ENCODE peak calls at places on chromosome 18, in seven cellular contexts. G is transverse colon, N is NB4, K is heart left ventricle, V is prostate gland, X is uterus, A is IMR-90. R is an unnamed sample.

GRCh38 chr18:64409511-64409910 is 260.6 kb upstream of the LINC00305 start:
- DNase-seq in G (no peak), N (peak; percentile 32), K (no peak), V (no peak), X (no peak), A (no peak), R (no peak)

GRCh38 chr18:35409921-35410320 is 32.8 kb upstream of the ZNF396 start:
- DNase-seq in G (peak; percentile 56), N (no peak), K (no peak), V (no peak), X (no peak), A (no peak), R (no peak)

GRCh38 chr18:14941256-14941655 is 193.3 kb downstream of the ANKRD30B start:
- DNase-seq in G (peak; percentile 88), N (no peak), K (no peak), V (no peak), X (no peak), A (no peak), R (no peak)

GRCh38 chr18:23171581-23172156 is 36.4 kb downstream of the CABLES1 start:
- DNase-seq in G (no peak), N (no peak), K (no peak), V (no peak), X (no peak), A (no peak), R (no peak)

GRCh38 chr18:35122586-35123224 is 81.5 kb downstream of the MAPRE2 start:
- DNase-seq in G (no peak), N (no peak), K (no peak), V (no peak), X (no peak), A (no peak), R (no peak)

GRCh38 chr18:36633961-36634412 is 194.8 kb downstream of the TPGS2 start:
- DNase-seq in G (no peak), N (no peak), K (no peak), V (no peak), X (no peak), A (no peak), R (no peak)

GRCh38 chr18:36811430-36811829 is 17.4 kb downstream of the TPGS2 start:
- DNase-seq in G (no peak), N (no peak), K (no peak), V (no peak), X (no peak), A (peak; percentile 35), R (no peak)

GRCh38 chr18:58887613-58887963 is 22.9 kb downstream of the ZNF532 start:
- DNase-seq in G (peak; percentile 67), N (peak; percentile 97), K (peak; percentile 79), V (no peak), X (peak; percentile 36), A (no peak), R (no peak)

GRCh38 chr18:75638597-75639467 is 211.3 kb upstream of the SMIM21 start:
- DNase-seq in G (no peak), N (peak; percentile 28), K (peak; percentile 60), V (no peak), X (peak; percentile 29), A (peak; percentile 60), R (no peak)

GRCh38 chr18:61549889-61550288 is 216.7 kb downstream of the CDH20 start:
- DNase-seq in G (no peak), N (no peak), K (no peak), V (no peak), X (no peak), A (no peak), R (no peak)

GRCh38 chr18:38884050-38884449 is 1318.5 kb upstream of the CELF4 start:
- DNase-seq in G (no peak), N (peak; percentile 3), K (no peak), V (no peak), X (no peak), A (no peak), R (no peak)

GRCh38 chr18:37663446-37663845 is 97.8 kb upstream of the CELF4 start:
- DNase-seq in G (no peak), N (no peak), K (no peak), V (peak; percentile 0), X (no peak), A (no peak), R (no peak)

GRCh38 chr18:417495-417894 is 83.0 kb downstream of the COLEC12 start:
- DNase-seq in G (no peak), N (no peak), K (no peak), V (no peak), X (no peak), A (no peak), R (no peak)

GRCh38 chr18:54878057-54878661 is 49.9 kb downstream of the RAB27B start:
- DNase-seq in G (no peak), N (no peak), K (no peak), V (no peak), X (no peak), A (no peak), R (no peak)

GRCh38 chr18:53943463-53943862 is 281.0 kb downstream of the MBD2 start:
- DNase-seq in G (no peak), N (no peak), K (no peak), V (no peak), X (no peak), A (no peak), R (no peak)

GRCh38 chr18:74489631-74490030 is 6.5 kb upstream of the CNDP2 start:
- DNase-seq in G (no peak), N (no peak), K (no peak), V (no peak), X (no peak), A (peak; percentile 46), R (no peak)

GRCh38 chr18:712401-713134 is at the start of gene ENOSF1:
- DNase-seq in G (peak; percentile 93), N (peak; percentile 91), K (peak; percentile 89), V (peak; percentile 86), X (peak; percentile 82), A (peak; percentile 58), R (peak; percentile 88)

GRCh38 chr18:45670281-45670962 is 53.6 kb upstream of the SLC14A1 start:
- DNase-seq in G (no peak), N (peak; percentile 96), K (no peak), V (no peak), X (no peak), A (peak; percentile 85), R (no peak)

GRCh38 chr18:3593381-3593903 is 143.5 kb downstream of the TGIF1 start:
- DNase-seq in G (no peak), N (peak; percentile 63), K (peak; percentile 59), V (peak; percentile 75), X (no peak), A (peak; percentile 87), R (peak; percentile 63)

GRCh38 chr18:75100832-75101630 is 107.9 kb downstream of the PTGR3 start:
- DNase-seq in G (no peak), N (no peak), K (no peak), V (no peak), X (no peak), A (no peak), R (no peak)

GRCh38 chr18:79393181-79393598 is 2.5 kb upstream of the NFATC1 start:
- DNase-seq in G (no peak), N (no peak), K (peak; percentile 63), V (no peak), X (peak; percentile 53), A (no peak), R (peak; percentile 24)

GRCh38 chr18:79392226-79392625 is 3.5 kb upstream of the NFATC1 start:
- DNase-seq in G (no peak), N (no peak), K (no peak), V (no peak), X (no peak), A (no peak), R (no peak)

GRCh38 chr18:79395308-79395640 is 456 bp upstream of the NFATC1 start:
- DNase-seq in G (no peak), N (no peak), K (no peak), V (no peak), X (no peak), A (no peak), R (no peak)

GRCh38 chr18:79394438-79395307 is 1.1 kb upstream of the NFATC1 start:
- DNase-seq in G (no peak), N (no peak), K (peak; percentile 57), V (no peak), X (peak; percentile 74), A (peak; percentile 49), R (no peak)

GRCh38 chr18:79393626-79394401 is 1.9 kb upstream of the NFATC1 start:
- DNase-seq in G (peak; percentile 83), N (peak; percentile 39), K (peak; percentile 95), V (peak; percentile 71), X (peak; percentile 96), A (peak; percentile 74), R (peak; percentile 65)
- TF ChIP-seq POLR2A in G (no peak), N (no peak), K (peak; percentile 43), V (peak; percentile 10), X (peak; percentile 64), A (peak; percentile 78), R (no peak)

GRCh38 chr18:70499218-70499691 is 210.4 kb downstream of the SOCS6 start:
- DNase-seq in G (no peak), N (peak; percentile 99), K (no peak), V (no peak), X (no peak), A (no peak), R (no peak)
- TF ChIP-seq POLR2A in G (no peak), N (no peak), K (no peak), V (no peak), X (no peak), A (no peak), R (no peak)

DNA sequence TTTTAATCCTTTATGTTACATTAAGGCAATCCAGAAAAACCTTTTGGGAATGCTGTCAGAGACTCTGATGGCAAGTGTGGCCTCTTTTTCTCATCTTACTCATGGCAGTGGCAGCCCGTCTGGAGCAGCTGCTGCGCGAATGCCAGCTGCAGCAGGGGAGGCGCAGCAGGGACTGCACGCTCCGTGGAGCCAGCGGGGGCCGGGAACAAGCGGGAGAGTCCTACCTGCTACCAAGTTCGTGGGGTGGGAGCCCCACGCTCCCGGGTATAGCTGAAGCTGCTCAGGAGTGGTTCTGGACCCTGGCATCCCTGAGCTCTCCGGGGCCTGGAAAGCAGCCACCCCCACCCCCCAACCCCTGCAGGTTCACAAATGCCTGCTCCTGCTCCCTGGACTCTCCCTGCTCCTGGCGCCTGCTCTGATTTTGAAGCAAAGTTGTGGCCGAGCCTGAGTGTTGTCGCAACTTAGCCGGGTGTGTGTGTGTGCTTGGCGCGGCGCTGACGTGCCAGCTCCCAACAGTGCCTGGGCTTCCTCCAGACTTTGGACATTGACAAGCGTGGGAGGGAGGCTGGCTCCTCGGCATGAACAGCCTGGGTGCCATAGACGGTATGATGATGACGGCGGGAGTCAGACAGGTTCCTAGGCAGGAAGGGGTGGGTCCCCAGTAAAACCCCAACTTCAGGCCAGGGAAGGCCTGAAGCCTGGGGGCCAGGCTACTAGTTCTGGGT is 21.7 kb downstream of the TMX3 start:
- DNase-seq in G (no peak), N (no peak), K (no peak), V (no peak), X (no peak), A (no peak), R (no peak)
- TF ChIP-seq POLR2A in G (no peak), N (no peak), K (no peak), V (no peak), X (no peak), A (no peak), R (no peak)

GRCh38 chr18:9614401-9615279 is at the start of gene PPP4R1:
- DNase-seq in G (peak; percentile 81), N (peak; percentile 90), K (peak; percentile 83), V (peak; percentile 73), X (peak; percentile 78), A (peak; percentile 52), R (peak; percentile 49)
- TF ChIP-seq POLR2A in G (no peak), N (no peak), K (peak; percentile 29), V (peak; percentile 43), X (peak; percentile 43), A (peak; percentile 64), R (peak; percentile 37)

GRCh38 chr18:8537400-8537799 is 71.8 kb upstream of the RAB12 start:
- DNase-seq in G (no peak), N (no peak), K (no peak), V (no peak), X (no peak), A (no peak), R (no peak)
- TF ChIP-seq POLR2A in G (no peak), N (no peak), K (no peak), V (no peak), X (no peak), A (no peak), R (no peak)

R was measured in H54.